ENCODE peak calls at places on chromosomes 16 and 17, in four cellular contexts. C, I, N and G are unnamed samples.
A peak's percentile ranks its signal among the peaks of the same experiment; 100 is the strongest.

GRCh38 chr17:64777413-64778101 is 115.5 kb upstream of the SMURF2 start:
- DNase-seq in N (peak; percentile 68), I (no peak), C (no peak), G (peak; percentile 63)

GRCh38 chr17:67506966-67507365 is 129.9 kb downstream of the PITPNC1 start:
- DNase-seq in N (no peak), I (no peak), C (peak; percentile 52), G (no peak)

GRCh38 chr17:30368896-30369720 is 9.6 kb upstream of the CPD start:
- DNase-seq in C (no peak), I (no peak), N (peak; percentile 34), G (no peak)

GRCh38 chr16:82834156-82834758 is 207.5 kb downstream of the CDH13 start:
- DNase-seq in N (no peak), C (no peak), I (no peak), G (no peak)

GRCh38 chr16:66926171-66926570 is 836 bp upstream of the RRAD start:
- DNase-seq in I (no peak), N (no peak), C (no peak), G (no peak)

GRCh38 chr17:53721101-53721500 is 101.6 kb upstream of the KIF2B start:
- DNase-seq in C (no peak), N (no peak), I (no peak), G (no peak)

GRCh38 chr16:22678311-22678710 is 135.7 kb upstream of the HS3ST2 start:
- DNase-seq in C (no peak), I (no peak), N (no peak), G (no peak)

GRCh38 chr17:44093231-44093900 is 22.8 kb downstream of the G6PC3 start:
- DNase-seq in I (no peak), C (no peak), N (no peak), G (no peak)

GRCh38 chr17:17822189-17822978 is 14.4 kb downstream of the SREBF1 start:
- DNase-seq in C (no peak), I (no peak), N (peak; percentile 85), G (peak; percentile 81)

GRCh38 chr17:80158846-80159245 is 11.0 kb upstream of the CARD14 start:
- DNase-seq in I (no peak), C (no peak), N (no peak), G (no peak)

GRCh38 chr17:35079547-35079946 is 16.0 kb upstream of the RFFL start:
- DNase-seq in C (peak; percentile 77), N (no peak), I (no peak), G (no peak)

GRCh38 chr16:77584205-77584859 is 138.0 kb upstream of the NUDT7 start:
- DNase-seq in C (peak; percentile 47), N (peak; percentile 59), I (peak; percentile 77), G (no peak)

GRCh38 chr17:7887482-7888183 is 956 bp upstream of the CHD3 start:
- DNase-seq in I (peak; percentile 99), N (peak; percentile 95), C (peak; percentile 92), G (peak; percentile 95)

GRCh38 chr16:626174-626765 is 4.5 kb upstream of the WFIKKN1 start:
- DNase-seq in N (no peak), I (no peak), C (no peak), G (no peak)
- H3K27ac ChIP-seq in N (no peak overlapping the region), I (no peak overlapping the region), C (no peak overlapping the region), G (no peak overlapping the region)

DNA sequence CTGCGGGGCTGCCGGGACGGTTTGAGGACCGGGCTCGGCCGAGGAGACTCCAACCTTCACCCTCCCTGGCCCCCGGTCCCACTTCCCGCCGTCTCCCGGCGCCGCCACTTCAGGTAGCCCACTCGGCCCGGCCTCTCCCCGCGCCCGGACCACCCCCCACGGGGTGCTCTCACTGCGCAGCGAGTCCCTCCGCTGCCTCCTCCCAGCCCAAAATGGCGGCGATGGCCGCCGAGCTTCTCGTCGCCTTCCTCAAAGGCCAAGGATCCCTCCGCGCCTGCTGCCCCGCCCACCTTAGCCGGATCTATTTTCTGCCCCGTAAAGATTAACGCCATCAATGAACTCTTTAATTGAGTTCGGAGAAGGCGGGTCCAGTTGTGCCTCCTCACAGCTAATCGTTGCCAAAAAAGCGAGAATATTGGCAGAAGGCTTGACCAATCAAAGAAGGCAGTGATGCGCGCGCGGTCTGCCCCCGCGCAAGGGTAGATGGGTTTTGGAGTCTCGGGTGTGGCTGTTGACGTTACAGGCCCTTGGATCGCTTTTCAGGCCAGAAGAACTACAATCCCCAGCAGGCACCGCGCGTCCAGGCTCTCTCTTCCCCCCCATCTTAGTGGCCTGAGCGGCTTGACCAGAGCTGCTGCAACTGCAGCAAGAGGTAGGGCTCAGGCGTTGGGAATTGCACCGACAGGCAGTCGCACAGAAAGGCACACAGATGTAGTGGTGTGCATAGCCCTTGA is at the start of gene HEXIM2:
- DNase-seq in N (peak; percentile 100), C (peak; percentile 100), I (peak; percentile 97), G (peak; percentile 97)
- TF ChIP-seq CTCF in N (no peak), C (no peak), I (no peak), G (no peak)

GRCh38 chr16:6888536-6888935 is 444.1 kb upstream of the RBFOX1 start:
- DNase-seq in N (no peak), I (no peak), C (no peak), G (no peak)

GRCh38 chr16:6884002-6884401 is 448.6 kb upstream of the RBFOX1 start:
- DNase-seq in C (no peak), I (no peak), N (no peak), G (no peak)

GRCh38 chr16:6892961-6893360 is 439.7 kb upstream of the RBFOX1 start:
- DNase-seq in I (no peak), N (no peak), C (no peak), G (no peak)

GRCh38 chr16:6891486-6891885 is 441.2 kb upstream of the RBFOX1 start:
- DNase-seq in C (no peak), N (no peak), I (no peak), G (no peak)

DNA sequence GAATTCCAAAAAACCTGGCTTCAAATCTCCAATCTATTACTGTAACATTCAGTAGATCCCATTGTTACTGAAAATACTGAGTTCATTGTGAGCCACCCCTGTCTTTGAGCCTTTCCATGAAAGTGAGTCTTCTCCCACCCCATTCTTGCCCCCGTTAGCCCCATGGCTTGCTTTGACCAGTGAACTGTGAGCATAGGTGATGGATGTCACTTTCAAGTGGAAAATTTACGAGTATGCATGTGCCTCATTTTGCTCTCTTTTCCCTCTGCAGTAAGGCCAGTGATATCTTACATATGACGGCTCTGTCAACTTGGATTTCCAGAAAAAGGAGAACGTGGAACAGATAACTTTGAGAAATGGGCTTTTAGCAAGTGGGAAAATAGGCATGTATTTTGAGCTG is 443.5 kb upstream of the RBFOX1 start:
- DNase-seq in C (no peak), I (no peak), N (no peak), G (no peak)
- H3K27ac ChIP-seq in C (no peak overlapping the region), I (no peak overlapping the region), N (no peak overlapping the region), G (no peak overlapping the region)

GRCh38 chr16:86831366-86831765 is 253.0 kb downstream of the FOXL1 start:
- DNase-seq in N (no peak), C (no peak), I (no peak), G (no peak)
- TF ChIP-seq CTCF in N (no peak), C (no peak), I (no peak), G (no peak)

DNA sequence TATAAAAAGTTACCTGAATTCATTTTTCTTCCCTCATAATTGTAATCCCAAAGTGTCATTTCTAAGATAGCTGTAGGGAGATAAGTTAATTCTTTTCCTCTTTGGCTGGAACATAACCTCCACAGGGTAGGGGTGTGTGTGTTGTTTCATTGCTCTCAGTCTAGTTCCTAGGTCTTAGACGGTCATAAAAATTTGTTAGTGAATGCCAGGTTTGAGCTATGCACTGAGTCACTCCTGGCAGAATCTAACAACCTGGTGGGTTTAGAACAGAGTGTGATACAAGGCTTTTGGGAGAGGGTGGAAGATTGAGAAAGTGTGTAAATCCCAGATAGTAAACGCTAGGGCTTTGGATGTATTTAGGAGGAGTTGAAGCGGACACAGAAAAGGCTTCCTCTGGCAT is 894 bp upstream of the PHKG2 start:
- DNase-seq in I (no peak), N (no peak), C (peak; percentile 56), G (no peak)
- H3K27ac ChIP-seq in I (peak overlapping the region; percentile 84), N (peak overlapping the region; percentile 57), C (peak overlapping the region; percentile 66), G (peak overlapping the region; percentile 68)